ENCODE peak calls at places on chromosomes 1 and 21, in nine cellular contexts. X is stomach, Z is upper lobe of left lung, K is HepG2, W is GM12891, T is transverse colon, Q is HCT116, S is spleen, M is vagina. A is an unnamed sample.

GRCh38 chr21:24825348-24825747 is 781.9 kb downstream of the MRPL39 start:
- DNase-seq in Q (no peak), T (no peak), S (no peak), W (no peak), X (no peak), Z (no peak), K (no peak), M (no peak), A (no peak)

GRCh38 chr21:29206445-29206844 is 76.0 kb downstream of the MAP3K7CL start:
- DNase-seq in W (no peak), T (no peak), K (no peak), S (no peak), Z (no peak), Q (no peak), X (no peak), M (no peak), A (no peak)

GRCh38 chr1:55337801-55338447 is 122.8 kb upstream of the USP24 start:
- DNase-seq in W (peak), X (no peak), K (peak), S (no peak), Z (no peak), M (no peak), T (no peak), Q (peak), A (no peak)

GRCh38 chr21:31180256-31181088 is 142.2 kb upstream of the KRTAP19-8 start:
- DNase-seq in T (no peak), Z (no peak), X (no peak), M (no peak), K (peak), Q (peak), W (peak), S (no peak), A (no peak)

GRCh38 chr21:44548381-44548780 is 2.9 kb downstream of the KRTAP10-2 start:
- DNase-seq in Z (no peak), S (no peak), X (peak), T (no peak), Q (no peak), K (no peak), W (no peak), M (peak), A (no peak)

GRCh38 chr1:154833841-154834240 is 36.2 kb downstream of the KCNN3 start:
- DNase-seq in W (no peak), S (no peak), X (no peak), M (no peak), Q (no peak), Z (no peak), T (no peak), K (no peak), A (no peak)

GRCh38 chr1:193060938-193061337 is 1.5 kb downstream of the RO60 start:
- DNase-seq in K (no peak), T (no peak), M (no peak), W (no peak), X (no peak), Q (no peak), Z (no peak), S (no peak), A (no peak)

GRCh38 chr1:33047290-33047689 is 10.6 kb upstream of the AK2 start:
- DNase-seq in Z (no peak), S (no peak), Q (no peak), T (no peak), K (no peak), W (no peak), M (no peak), X (no peak), A (no peak)

GRCh38 chr1:48817505-48818114 is 40.9 kb upstream of the BEND5 start:
- DNase-seq in S (peak), T (peak), K (peak), M (no peak), Z (no peak), X (peak), W (no peak), Q (peak), A (peak)

GRCh38 chr1:3312310-3312734 is 142.1 kb upstream of the ARHGEF16 start:
- DNase-seq in T (no peak), Q (no peak), X (no peak), M (no peak), Z (no peak), S (no peak), K (no peak), W (no peak), A (no peak)

GRCh38 chr1:109989656-109990653 is 5.4 kb downstream of the AHCYL1 start:
- DNase-seq in Q (no peak), M (no peak), K (no peak), W (no peak), X (no peak), Z (no peak), S (no peak), T (no peak), A (no peak)

GRCh38 chr1:147851149-147851548 is 51.4 kb upstream of the GJA8 start:
- DNase-seq in W (no peak), S (no peak), Q (no peak), Z (no peak), T (no peak), X (no peak), K (peak), M (no peak), A (no peak)

DNA sequence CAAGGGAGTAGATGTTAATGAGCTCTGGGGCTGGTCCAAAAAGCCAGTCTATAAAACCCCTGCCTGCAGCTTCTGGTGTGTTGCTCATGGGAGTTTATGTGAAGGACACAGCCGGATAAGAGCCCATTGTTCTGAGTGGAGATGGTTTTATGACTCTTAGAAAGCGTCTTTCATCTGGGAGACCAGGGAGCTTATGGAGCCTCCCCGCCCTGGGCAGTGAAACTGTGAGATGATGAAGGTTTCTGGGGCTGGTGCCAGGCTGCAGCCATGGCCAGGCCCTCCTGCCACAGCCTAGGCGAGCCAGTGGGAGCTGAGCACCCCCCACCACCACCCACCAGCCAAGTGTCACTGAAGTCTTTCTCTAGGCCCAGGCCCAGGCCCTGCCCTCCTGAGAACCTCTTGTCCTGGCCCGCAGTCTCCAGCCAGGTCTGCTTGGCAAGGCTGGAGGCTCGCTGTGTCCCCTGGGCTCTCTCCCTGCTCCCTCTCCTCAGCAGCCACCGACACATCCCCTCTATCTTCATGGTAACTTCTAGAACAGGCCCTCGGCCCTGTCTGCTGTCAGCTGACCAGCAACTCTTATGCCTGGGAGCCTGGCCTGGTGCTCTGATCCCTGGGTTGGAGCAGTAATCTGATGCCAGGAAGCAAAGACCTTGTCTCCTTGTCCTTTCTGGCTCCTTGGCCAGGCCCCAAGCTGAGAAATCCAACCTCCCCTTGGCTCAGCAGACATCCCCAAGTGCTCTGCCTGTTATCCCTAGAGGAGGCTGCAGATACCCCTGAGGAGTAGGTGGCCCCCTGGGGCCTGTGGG is 7.6 kb upstream of the ARHGEF10L start:
- DNase-seq in S (no peak), M (no peak), K (no peak), Z (peak), Q (peak), W (no peak), T (peak), X (peak), A (peak)
- TF ChIP-seq POLR2AphosphoS5 in S (peak), M (peak), K (no peak), Z (no peak), Q (peak), W (no peak), T (peak), X (no peak), A (peak)

DNA sequence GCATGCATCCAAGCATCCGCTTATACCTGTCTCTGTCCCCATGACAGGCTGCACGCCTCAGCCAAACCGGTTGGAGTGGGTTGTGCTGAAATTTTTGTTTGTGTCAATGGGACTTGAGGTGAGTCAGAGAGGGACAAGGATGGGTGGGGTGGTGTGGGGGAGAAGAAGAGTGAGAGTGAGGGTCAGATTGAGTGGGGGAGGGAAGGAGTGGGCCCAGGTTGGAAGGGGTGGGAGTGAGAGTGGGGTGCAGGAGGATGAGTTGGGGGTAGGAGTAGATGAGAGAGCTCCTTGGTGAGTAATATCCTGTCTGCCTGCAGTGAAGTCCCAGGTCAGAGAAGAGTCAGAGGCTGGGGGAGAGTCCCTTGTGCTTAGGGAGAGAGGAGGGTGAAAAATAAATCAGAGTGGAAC is 3.3 kb upstream of the NECTIN4 start:
- DNase-seq in Q (no peak), T (no peak), K (no peak), X (no peak), S (no peak), Z (no peak), W (no peak), M (no peak), A (no peak)
- TF ChIP-seq POLR2AphosphoS5 in Q (no peak), T (no peak), K (no peak), X (no peak), S (no peak), Z (no peak), W (no peak), M (no peak), A (no peak)

GRCh38 chr1:36165145-36165544 is 9.2 kb downstream of the MAP7D1 start:
- DNase-seq in Z (no peak), Q (no peak), M (no peak), S (no peak), T (no peak), W (no peak), X (no peak), K (no peak), A (no peak)

GRCh38 chr1:36161656-36162531 is 5.9 kb downstream of the MAP7D1 start:
- DNase-seq in W (no peak), Z (no peak), K (no peak), Q (no peak), S (peak), M (no peak), T (peak), X (peak), A (peak)

GRCh38 chr1:36162680-36163079 is 6.7 kb downstream of the MAP7D1 start:
- DNase-seq in Z (no peak), K (no peak), X (no peak), T (no peak), W (no peak), S (peak), Q (no peak), M (no peak), A (no peak)

GRCh38 chr1:36164399-36164798 is 8.4 kb downstream of the MAP7D1 start:
- DNase-seq in T (no peak), X (no peak), K (no peak), W (no peak), Z (no peak), S (no peak), M (no peak), Q (no peak), A (no peak)

GRCh38 chr1:36163426-36163825 is 7.5 kb downstream of the MAP7D1 start:
- DNase-seq in Q (no peak), S (no peak), M (no peak), W (no peak), X (no peak), Z (no peak), K (no peak), T (no peak), A (no peak)
- TF ChIP-seq POLR2AphosphoS5 in Q (no peak), S (no peak), M (no peak), W (no peak), X (no peak), Z (no peak), K (no peak), T (no peak), A (peak)

GRCh38 chr1:67689267-67690017 is 4.4 kb downstream of the GADD45A start:
- DNase-seq in W (no peak), T (no peak), X (no peak), K (no peak), Z (no peak), Q (no peak), S (no peak), M (no peak), A (no peak)

GRCh38 chr1:67690018-67690363 is 5.0 kb downstream of the GADD45A start:
- DNase-seq in X (no peak), Z (no peak), W (no peak), M (no peak), Q (no peak), K (no peak), T (no peak), S (no peak), A (no peak)

GRCh38 chr1:67687198-67687545 is 2.2 kb downstream of the GADD45A start:
- DNase-seq in W (no peak), K (no peak), T (no peak), S (no peak), Z (no peak), Q (no peak), X (no peak), M (no peak), A (no peak)

GRCh38 chr1:67687649-67688048 is 2.6 kb downstream of the GADD45A start:
- DNase-seq in W (no peak), M (no peak), Z (no peak), S (no peak), K (peak), X (no peak), T (no peak), Q (no peak), A (no peak)

GRCh38 chr1:67688526-67689219 is 3.7 kb downstream of the GADD45A start:
- DNase-seq in Z (no peak), T (no peak), Q (no peak), S (no peak), M (no peak), W (no peak), K (no peak), X (no peak), A (no peak)
- TF ChIP-seq POLR2AphosphoS5 in Z (no peak), T (no peak), Q (peak), S (no peak), M (no peak), W (peak), K (no peak), X (no peak), A (no peak)

A was measured in prostate gland.